ENCODE peak calls at places on chromosomes 5 and 9, in four cellular contexts. T is cardiac fibroblast; G is natural killer cell treated with Interleukin-12 subunit alpha and Interleukin-12 subunit beta and Interleukin-15 and Interleukin-18, amount 100 ng/mL, for 72 hours; K is HCT116. I is an unnamed sample.

GRCh38 chr9:113808391-113809191 is 67.5 kb upstream of the ZNF618 start:
- DNase-seq in K (peak), G (no peak), T (peak), I (no peak)

GRCh38 chr5:33105521-33105941 is 335.2 kb upstream of the TARS1 start:
- DNase-seq in T (peak), G (no peak), K (no peak), I (no peak)

GRCh38 chr5:51606921-51607320 is 223.7 kb downstream of the ISL1 start:
- DNase-seq in G (no peak), K (no peak), T (no peak), I (no peak)

GRCh38 chr5:109927639-109928038 is 237.9 kb downstream of the MAN2A1 start:
- DNase-seq in K (no peak), G (no peak), T (no peak), I (no peak)

GRCh38 chr9:136707849-136708517 is 4.4 kb upstream of the DIPK1B start:
- DNase-seq in K (no peak), T (no peak), G (no peak), I (no peak)

GRCh38 chr5:15261279-15261668 is 238.7 kb upstream of the FBXL7 start:
- DNase-seq in T (no peak), K (no peak), G (no peak), I (no peak)

GRCh38 chr9:103364753-103365152 is 369.6 kb downstream of the CYLC2 start:
- DNase-seq in K (no peak), G (no peak), T (peak), I (no peak)

GRCh38 chr5:147734839-147735238 is 47.7 kb downstream of the JAKMIP2 start:
- DNase-seq in G (no peak), T (no peak), K (no peak), I (no peak)

GRCh38 chr9:33230756-33231691 is 8.9 kb upstream of the SPINK4 start:
- DNase-seq in T (no peak), G (no peak), K (no peak), I (peak)

GRCh38 chr9:27184556-27185351 is 75.7 kb downstream of the TEK start:
- DNase-seq in K (no peak), G (no peak), T (peak), I (no peak)

GRCh38 chr9:133953976-133954709 is 38.0 kb downstream of the VAV2 start:
- DNase-seq in T (no peak), K (no peak), G (no peak), I (no peak)

GRCh38 chr9:70133253-70134208 is 89.9 kb downstream of the MAMDC2 start:
- DNase-seq in T (no peak), K (no peak), G (no peak), I (no peak)

I was measured in ELF-1.